ENCODE peak calls at places on chromosomes 16 and 17, in ten cellular contexts. One of them, this sample, is unnamed.

GRCh38 chr16:48622456-48623303 is 12.7 kb upstream of the N4BP1 start:
- DNase-seq in AG10803: no peak
- DNase-seq in fibroblast of pulmonary artery: no peak
- DNase-seq in mesothelial cell of epicardium: peak
- DNase-seq in neural crest cell: no peak
- DNase-seq in adrenal gland: no peak
- DNase-seq in fibroblast of mammary gland: no peak
- DNase-seq in pancreas: no peak
- DNase-seq in AG04450: no peak
- DNase-seq in activated B cell treated with CpG ODN at 0.5 μM for 24 hours: no peak
- DNase-seq in this sample: no peak

GRCh38 chr17:57424273-57424672 is 167.9 kb downstream of the MSI2 start:
- DNase-seq in activated B cell treated with CpG ODN at 0.5 μM for 24 hours: no peak
- DNase-seq in fibroblast of mammary gland: no peak
- DNase-seq in pancreas: no peak
- DNase-seq in neural crest cell: no peak
- DNase-seq in fibroblast of pulmonary artery: no peak
- DNase-seq in AG10803: no peak
- DNase-seq in mesothelial cell of epicardium: no peak
- DNase-seq in AG04450: no peak
- DNase-seq in adrenal gland: no peak
- DNase-seq in this sample: no peak

GRCh38 chr16:13244770-13245169 is 343.4 kb downstream of the SHISA9 start:
- DNase-seq in mesothelial cell of epicardium: no peak
- DNase-seq in fibroblast of mammary gland: no peak
- DNase-seq in neural crest cell: no peak
- DNase-seq in AG10803: no peak
- DNase-seq in pancreas: no peak
- DNase-seq in activated B cell treated with CpG ODN at 0.5 μM for 24 hours: no peak
- DNase-seq in fibroblast of pulmonary artery: no peak
- DNase-seq in adrenal gland: no peak
- DNase-seq in AG04450: no peak
- DNase-seq in this sample: no peak

GRCh38 chr16:57916735-57917450 is 54.0 kb downstream of the CNGB1 start:
- DNase-seq in mesothelial cell of epicardium: no peak
- DNase-seq in fibroblast of pulmonary artery: no peak
- DNase-seq in AG04450: no peak
- DNase-seq in adrenal gland: no peak
- DNase-seq in pancreas: no peak
- DNase-seq in neural crest cell: no peak
- DNase-seq in activated B cell treated with CpG ODN at 0.5 μM for 24 hours: no peak
- DNase-seq in AG10803: no peak
- DNase-seq in fibroblast of mammary gland: no peak
- DNase-seq in this sample: no peak

GRCh38 chr17:31726980-31727427 is 132.0 kb downstream of the COPRS start:
- DNase-seq in fibroblast of mammary gland: peak
- DNase-seq in mesothelial cell of epicardium: no peak
- DNase-seq in adrenal gland: no peak
- DNase-seq in fibroblast of pulmonary artery: peak
- DNase-seq in neural crest cell: no peak
- DNase-seq in activated B cell treated with CpG ODN at 0.5 μM for 24 hours: no peak
- DNase-seq in pancreas: no peak
- DNase-seq in AG10803: no peak
- DNase-seq in AG04450: no peak
- DNase-seq in this sample: no peak

GRCh38 chr17:82935944-82936767 is 96.3 kb upstream of the ZNF750 start:
- DNase-seq in mesothelial cell of epicardium: no peak
- DNase-seq in activated B cell treated with CpG ODN at 0.5 μM for 24 hours: no peak
- DNase-seq in AG04450: no peak
- DNase-seq in AG10803: no peak
- DNase-seq in fibroblast of pulmonary artery: no peak
- DNase-seq in pancreas: no peak
- DNase-seq in adrenal gland: no peak
- DNase-seq in fibroblast of mammary gland: no peak
- DNase-seq in neural crest cell: no peak
- DNase-seq in this sample: no peak

GRCh38 chr16:48101069-48101674 is 54.6 kb downstream of the ABCC12 start:
- DNase-seq in AG10803: no peak
- DNase-seq in fibroblast of pulmonary artery: no peak
- DNase-seq in mesothelial cell of epicardium: no peak
- DNase-seq in fibroblast of mammary gland: no peak
- DNase-seq in pancreas: peak
- DNase-seq in neural crest cell: no peak
- DNase-seq in adrenal gland: no peak
- DNase-seq in activated B cell treated with CpG ODN at 0.5 μM for 24 hours: no peak
- DNase-seq in AG04450: no peak
- DNase-seq in this sample: peak

GRCh38 chr16:25079637-25080375 is 31.7 kb upstream of the LCMT1 start:
- DNase-seq in mesothelial cell of epicardium: no peak
- DNase-seq in AG10803: no peak
- DNase-seq in pancreas: no peak
- DNase-seq in AG04450: no peak
- DNase-seq in adrenal gland: no peak
- DNase-seq in neural crest cell: no peak
- DNase-seq in fibroblast of pulmonary artery: no peak
- DNase-seq in fibroblast of mammary gland: no peak
- DNase-seq in activated B cell treated with CpG ODN at 0.5 μM for 24 hours: no peak
- DNase-seq in this sample: no peak

GRCh38 chr17:79747508-79748295 is 17.0 kb downstream of the ENPP7 start:
- DNase-seq in activated B cell treated with CpG ODN at 0.5 μM for 24 hours: no peak
- DNase-seq in fibroblast of mammary gland: no peak
- DNase-seq in neural crest cell: peak
- DNase-seq in fibroblast of pulmonary artery: no peak
- DNase-seq in AG04450: no peak
- DNase-seq in mesothelial cell of epicardium: no peak
- DNase-seq in adrenal gland: no peak
- DNase-seq in pancreas: no peak
- DNase-seq in AG10803: no peak
- DNase-seq in this sample: peak

GRCh38 chr17:49739662-49740271 is 24.2 kb downstream of the FAM117A start:
- DNase-seq in neural crest cell: no peak
- DNase-seq in activated B cell treated with CpG ODN at 0.5 μM for 24 hours: peak
- DNase-seq in fibroblast of pulmonary artery: peak
- DNase-seq in adrenal gland: peak
- DNase-seq in AG10803: no peak
- DNase-seq in mesothelial cell of epicardium: no peak
- DNase-seq in pancreas: peak
- DNase-seq in fibroblast of mammary gland: peak
- DNase-seq in AG04450: no peak
- DNase-seq in this sample: peak

GRCh38 chr17:16911141-16911937 is 60.6 kb downstream of the TNFRSF13B start:
- DNase-seq in mesothelial cell of epicardium: peak
- DNase-seq in fibroblast of mammary gland: no peak
- DNase-seq in adrenal gland: peak
- DNase-seq in pancreas: no peak
- DNase-seq in fibroblast of pulmonary artery: peak
- DNase-seq in AG04450: no peak
- DNase-seq in activated B cell treated with CpG ODN at 0.5 μM for 24 hours: no peak
- DNase-seq in AG10803: no peak
- DNase-seq in neural crest cell: peak
- DNase-seq in this sample: no peak

GRCh38 chr16:51146256-51146924 is 4.7 kb downstream of the SALL1 start:
- DNase-seq in adrenal gland: no peak
- DNase-seq in pancreas: no peak
- DNase-seq in AG04450: no peak
- DNase-seq in fibroblast of mammary gland: peak
- DNase-seq in neural crest cell: no peak
- DNase-seq in mesothelial cell of epicardium: no peak
- DNase-seq in AG10803: peak
- DNase-seq in activated B cell treated with CpG ODN at 0.5 μM for 24 hours: no peak
- DNase-seq in fibroblast of pulmonary artery: peak
- DNase-seq in this sample: no peak
- TF ChIP-seq CTCF in adrenal gland: no peak
- TF ChIP-seq CTCF in pancreas: no peak
- TF ChIP-seq CTCF in AG04450: peak
- TF ChIP-seq CTCF in fibroblast of mammary gland: peak
- TF ChIP-seq CTCF in neural crest cell: peak
- TF ChIP-seq CTCF in mesothelial cell of epicardium: no peak
- TF ChIP-seq CTCF in AG10803: peak
- TF ChIP-seq CTCF in activated B cell treated with CpG ODN at 0.5 μM for 24 hours: no peak
- TF ChIP-seq CTCF in fibroblast of pulmonary artery: peak
- TF ChIP-seq CTCF in this sample: no peak

GRCh38 chr16:64459402-64459801 is 662.5 kb downstream of the CDH11 start:
- DNase-seq in mesothelial cell of epicardium: no peak
- DNase-seq in fibroblast of mammary gland: no peak
- DNase-seq in activated B cell treated with CpG ODN at 0.5 μM for 24 hours: no peak
- DNase-seq in adrenal gland: no peak
- DNase-seq in AG04450: no peak
- DNase-seq in fibroblast of pulmonary artery: no peak
- DNase-seq in pancreas: no peak
- DNase-seq in neural crest cell: no peak
- DNase-seq in AG10803: no peak
- DNase-seq in this sample: no peak

GRCh38 chr16:64459821-64460220 is 662.0 kb downstream of the CDH11 start:
- DNase-seq in neural crest cell: no peak
- DNase-seq in adrenal gland: peak
- DNase-seq in mesothelial cell of epicardium: no peak
- DNase-seq in AG10803: peak
- DNase-seq in pancreas: no peak
- DNase-seq in fibroblast of pulmonary artery: peak
- DNase-seq in AG04450: no peak
- DNase-seq in activated B cell treated with CpG ODN at 0.5 μM for 24 hours: no peak
- DNase-seq in fibroblast of mammary gland: peak
- DNase-seq in this sample: no peak

GRCh38 chr16:64453643-64454042 is 668.2 kb downstream of the CDH11 start:
- DNase-seq in neural crest cell: no peak
- DNase-seq in activated B cell treated with CpG ODN at 0.5 μM for 24 hours: no peak
- DNase-seq in AG10803: no peak
- DNase-seq in fibroblast of pulmonary artery: no peak
- DNase-seq in AG04450: no peak
- DNase-seq in mesothelial cell of epicardium: no peak
- DNase-seq in pancreas: no peak
- DNase-seq in fibroblast of mammary gland: no peak
- DNase-seq in adrenal gland: no peak
- DNase-seq in this sample: no peak

GRCh38 chr16:64452446-64452845 is 669.4 kb downstream of the CDH11 start:
- DNase-seq in AG10803: no peak
- DNase-seq in mesothelial cell of epicardium: no peak
- DNase-seq in adrenal gland: no peak
- DNase-seq in neural crest cell: no peak
- DNase-seq in activated B cell treated with CpG ODN at 0.5 μM for 24 hours: no peak
- DNase-seq in fibroblast of mammary gland: no peak
- DNase-seq in pancreas: no peak
- DNase-seq in fibroblast of pulmonary artery: no peak
- DNase-seq in AG04450: no peak
- DNase-seq in this sample: no peak

GRCh38 chr16:64455275-64455674 is 666.6 kb downstream of the CDH11 start:
- DNase-seq in AG10803: peak
- DNase-seq in neural crest cell: no peak
- DNase-seq in pancreas: no peak
- DNase-seq in activated B cell treated with CpG ODN at 0.5 μM for 24 hours: no peak
- DNase-seq in adrenal gland: no peak
- DNase-seq in AG04450: no peak
- DNase-seq in fibroblast of mammary gland: peak
- DNase-seq in mesothelial cell of epicardium: no peak
- DNase-seq in fibroblast of pulmonary artery: peak
- DNase-seq in this sample: no peak
- TF ChIP-seq CTCF in AG10803: peak
- TF ChIP-seq CTCF in neural crest cell: no peak
- TF ChIP-seq CTCF in pancreas: no peak
- TF ChIP-seq CTCF in activated B cell treated with CpG ODN at 0.5 μM for 24 hours: no peak
- TF ChIP-seq CTCF in adrenal gland: peak
- TF ChIP-seq CTCF in AG04450: peak
- TF ChIP-seq CTCF in fibroblast of mammary gland: peak
- TF ChIP-seq CTCF in mesothelial cell of epicardium: no peak
- TF ChIP-seq CTCF in fibroblast of pulmonary artery: peak
- TF ChIP-seq CTCF in this sample: no peak

GRCh38 chr17:81263371-81264181 is 24.5 kb downstream of the NDUFAF8 start:
- DNase-seq in adrenal gland: no peak
- DNase-seq in neural crest cell: no peak
- DNase-seq in activated B cell treated with CpG ODN at 0.5 μM for 24 hours: no peak
- DNase-seq in AG10803: no peak
- DNase-seq in mesothelial cell of epicardium: no peak
- DNase-seq in pancreas: no peak
- DNase-seq in fibroblast of mammary gland: no peak
- DNase-seq in fibroblast of pulmonary artery: no peak
- DNase-seq in AG04450: no peak
- DNase-seq in this sample: no peak
- TF ChIP-seq CTCF in adrenal gland: no peak
- TF ChIP-seq CTCF in neural crest cell: no peak
- TF ChIP-seq CTCF in activated B cell treated with CpG ODN at 0.5 μM for 24 hours: no peak
- TF ChIP-seq CTCF in AG10803: no peak
- TF ChIP-seq CTCF in mesothelial cell of epicardium: no peak
- TF ChIP-seq CTCF in pancreas: no peak
- TF ChIP-seq CTCF in fibroblast of mammary gland: no peak
- TF ChIP-seq CTCF in fibroblast of pulmonary artery: no peak
- TF ChIP-seq CTCF in AG04450: no peak
- TF ChIP-seq CTCF in this sample: no peak

DNA sequence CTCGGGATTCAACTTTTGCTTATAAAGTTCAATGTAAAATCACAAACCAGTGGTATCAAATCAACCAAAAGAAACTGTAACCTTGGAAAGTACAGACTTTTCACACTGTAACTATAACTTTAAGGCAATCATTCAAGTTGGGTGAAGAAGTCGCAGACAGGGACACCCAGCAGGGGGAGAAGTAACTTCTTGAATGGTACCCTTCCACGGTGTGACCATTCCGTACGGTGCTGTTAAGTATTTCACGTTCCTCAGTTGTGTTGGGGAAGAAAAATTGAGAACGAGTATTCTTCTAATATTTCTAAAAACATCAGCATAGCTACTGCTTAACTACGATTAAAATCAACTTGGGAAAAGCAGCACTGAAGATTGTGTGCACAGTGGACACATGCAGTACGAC is 55.8 kb downstream of the MYH10 start:
- DNase-seq in fibroblast of pulmonary artery: peak
- DNase-seq in AG04450: no peak
- DNase-seq in mesothelial cell of epicardium: no peak
- DNase-seq in neural crest cell: no peak
- DNase-seq in pancreas: no peak
- DNase-seq in activated B cell treated with CpG ODN at 0.5 μM for 24 hours: no peak
- DNase-seq in fibroblast of mammary gland: peak
- DNase-seq in adrenal gland: no peak
- DNase-seq in AG10803: no peak
- DNase-seq in this sample: no peak
- TF ChIP-seq CTCF in fibroblast of pulmonary artery: peak
- TF ChIP-seq CTCF in AG04450: peak
- TF ChIP-seq CTCF in mesothelial cell of epicardium: no peak
- TF ChIP-seq CTCF in neural crest cell: peak
- TF ChIP-seq CTCF in pancreas: no peak
- TF ChIP-seq CTCF in activated B cell treated with CpG ODN at 0.5 μM for 24 hours: no peak
- TF ChIP-seq CTCF in fibroblast of mammary gland: peak
- TF ChIP-seq CTCF in adrenal gland: no peak
- TF ChIP-seq CTCF in AG10803: no peak
- TF ChIP-seq CTCF in this sample: no peak

GRCh38 chr17:53823341-53824050 is 769 bp downstream of the KIF2B start:
- DNase-seq in neural crest cell: no peak
- DNase-seq in fibroblast of mammary gland: no peak
- DNase-seq in adrenal gland: no peak
- DNase-seq in AG04450: no peak
- DNase-seq in pancreas: no peak
- DNase-seq in activated B cell treated with CpG ODN at 0.5 μM for 24 hours: no peak
- DNase-seq in fibroblast of pulmonary artery: no peak
- DNase-seq in AG10803: no peak
- DNase-seq in mesothelial cell of epicardium: no peak
- DNase-seq in this sample: no peak
- TF ChIP-seq CTCF in neural crest cell: no peak
- TF ChIP-seq CTCF in fibroblast of mammary gland: no peak
- TF ChIP-seq CTCF in adrenal gland: no peak
- TF ChIP-seq CTCF in AG04450: no peak
- TF ChIP-seq CTCF in pancreas: no peak
- TF ChIP-seq CTCF in activated B cell treated with CpG ODN at 0.5 μM for 24 hours: no peak
- TF ChIP-seq CTCF in fibroblast of pulmonary artery: no peak
- TF ChIP-seq CTCF in AG10803: no peak
- TF ChIP-seq CTCF in mesothelial cell of epicardium: no peak
- TF ChIP-seq CTCF in this sample: no peak